ENCODE peak calls at places on chromosome 15, in four cellular contexts. One of them, this sample, is unnamed.

GRCh38 chr15:58378241-58379085 is 53.3 kb upstream of the LIPC start:
- DNase-seq in HL-60: no peak
- DNase-seq in K562: no peak
- DNase-seq in GM12878: no peak
- DNase-seq in this sample: no peak

GRCh38 chr15:47870956-47871625 is 153.8 kb downstream of the SEMA6D start:
- DNase-seq in HL-60: no peak
- DNase-seq in K562: no peak
- DNase-seq in GM12878: no peak
- DNase-seq in this sample: no peak

GRCh38 chr15:63380828-63381282 is 791 bp downstream of the CA12 start:
- DNase-seq in HL-60: no peak
- DNase-seq in K562: no peak
- DNase-seq in GM12878: no peak
- DNase-seq in this sample: no peak

GRCh38 chr15:88635343-88635742 is 3.5 kb upstream of the ISG20 start:
- DNase-seq in HL-60: no peak
- DNase-seq in K562: no peak
- DNase-seq in GM12878: no peak
- DNase-seq in this sample: no peak

GRCh38 chr15:68791431-68792283 is 29.0 kb downstream of the ANP32A start:
- DNase-seq in HL-60: peak; percentile 52
- DNase-seq in K562: no peak
- DNase-seq in GM12878: peak; percentile 87
- DNase-seq in this sample: peak; percentile 40

GRCh38 chr15:49644364-49644794 is 23.5 kb downstream of the DTWD1 start:
- DNase-seq in HL-60: no peak
- DNase-seq in K562: no peak
- DNase-seq in GM12878: no peak
- DNase-seq in this sample: no peak

GRCh38 chr15:78790027-78790426 is 21.2 kb downstream of the ADAMTS7 start:
- DNase-seq in HL-60: no peak
- DNase-seq in K562: no peak
- DNase-seq in GM12878: no peak
- DNase-seq in this sample: no peak

GRCh38 chr15:65846120-65846519 is 23.2 kb upstream of the RAB11A start:
- DNase-seq in HL-60: no peak
- DNase-seq in K562: no peak
- DNase-seq in GM12878: no peak
- DNase-seq in this sample: no peak

GRCh38 chr15:27258287-27258686 is 287.3 kb downstream of the GABRG3 start:
- DNase-seq in HL-60: no peak
- DNase-seq in K562: no peak
- DNase-seq in GM12878: no peak
- DNase-seq in this sample: no peak

GRCh38 chr15:52789008-52789600 is 1.0 kb downstream of the ONECUT1 start:
- DNase-seq in HL-60: no peak
- DNase-seq in K562: no peak
- DNase-seq in GM12878: no peak
- DNase-seq in this sample: no peak

GRCh38 chr15:69854521-69855171 is 243.1 kb downstream of the TLE3 start:
- DNase-seq in HL-60: no peak
- DNase-seq in K562: no peak
- DNase-seq in GM12878: no peak
- DNase-seq in this sample: no peak

GRCh38 chr15:62534996-62535395 is 369.9 kb upstream of the C2CD4B start:
- DNase-seq in HL-60: no peak
- DNase-seq in K562: no peak
- DNase-seq in GM12878: no peak
- DNase-seq in this sample: no peak

GRCh38 chr15:83300826-83301225 is 16.4 kb upstream of the BNC1 start:
- DNase-seq in HL-60: no peak
- DNase-seq in K562: no peak
- DNase-seq in GM12878: no peak
- DNase-seq in this sample: no peak

GRCh38 chr15:92074646-92075045 is 221.1 kb downstream of the SLCO3A1 start:
- DNase-seq in HL-60: no peak
- DNase-seq in K562: no peak
- DNase-seq in GM12878: no peak
- DNase-seq in this sample: no peak

GRCh38 chr15:59396211-59396610 is 23.5 kb upstream of the MYO1E start:
- DNase-seq in HL-60: no peak
- DNase-seq in K562: no peak
- DNase-seq in GM12878: no peak
- DNase-seq in this sample: no peak

GRCh38 chr15:78682693-78683410 is 41.8 kb upstream of the CHRNB4 start:
- DNase-seq in HL-60: no peak
- DNase-seq in K562: no peak
- DNase-seq in GM12878: no peak
- DNase-seq in this sample: no peak

GRCh38 chr15:72800819-72801481 is 17.4 kb upstream of the ADPGK start:
- DNase-seq in HL-60: no peak
- DNase-seq in K562: no peak
- DNase-seq in GM12878: no peak
- DNase-seq in this sample: no peak

GRCh38 chr15:58396181-58396580 is 35.6 kb upstream of the LIPC start:
- DNase-seq in HL-60: no peak
- DNase-seq in K562: no peak
- DNase-seq in GM12878: no peak
- DNase-seq in this sample: no peak

GRCh38 chr15:63015618-63016017 is 26.9 kb upstream of the TPM1 start:
- DNase-seq in HL-60: no peak
- DNase-seq in K562: no peak
- DNase-seq in GM12878: no peak
- DNase-seq in this sample: no peak

GRCh38 chr15:51499379-51499976 is 123.1 kb downstream of the DMXL2 start:
- DNase-seq in HL-60: peak; percentile 3
- DNase-seq in K562: peak; percentile 41
- DNase-seq in GM12878: no peak
- DNase-seq in this sample: peak; percentile 9

GRCh38 chr15:48389701-48390143 is 58.5 kb downstream of the DUT start:
- DNase-seq in HL-60: no peak
- DNase-seq in K562: no peak
- DNase-seq in GM12878: no peak
- DNase-seq in this sample: no peak

GRCh38 chr15:48710952-48711495 is 65.5 kb upstream of the FBN1 start:
- DNase-seq in HL-60: peak; percentile 74
- DNase-seq in K562: no peak
- DNase-seq in GM12878: no peak
- DNase-seq in this sample: no peak

GRCh38 chr15:71747128-71748083 is 62.9 kb upstream of the NR2E3 start:
- DNase-seq in HL-60: no peak
- DNase-seq in K562: no peak
- DNase-seq in GM12878: no peak
- DNase-seq in this sample: no peak

GRCh38 chr15:48759921-48760320 is 50.9 kb downstream of the CEP152 start:
- DNase-seq in HL-60: no peak
- DNase-seq in K562: no peak
- DNase-seq in GM12878: no peak
- DNase-seq in this sample: no peak

GRCh38 chr15:97196066-97197027 is 764.2 kb upstream of the ARRDC4 start:
- DNase-seq in HL-60: no peak
- DNase-seq in K562: no peak
- DNase-seq in GM12878: no peak
- DNase-seq in this sample: no peak

GRCh38 chr15:78730955-78731354 is 80.3 kb downstream of the ADAMTS7 start:
- DNase-seq in HL-60: no peak
- DNase-seq in K562: no peak
- DNase-seq in GM12878: no peak
- DNase-seq in this sample: no peak

GRCh38 chr15:92690370-92690769 is 34.8 kb upstream of the FAM174B start:
- DNase-seq in HL-60: no peak
- DNase-seq in K562: no peak
- DNase-seq in GM12878: no peak
- DNase-seq in this sample: no peak

GRCh38 chr15:81297147-81297572 is 26.8 kb downstream of the STARD5 start:
- DNase-seq in HL-60: no peak
- DNase-seq in K562: no peak
- DNase-seq in GM12878: no peak
- DNase-seq in this sample: no peak

GRCh38 chr15:74857082-74857655 is 14.2 kb upstream of the ULK3 start:
- DNase-seq in HL-60: no peak
- DNase-seq in K562: no peak
- DNase-seq in GM12878: peak; percentile 78
- DNase-seq in this sample: no peak

GRCh38 chr15:84961707-84962106 is 19.9 kb upstream of the PDE8A start:
- DNase-seq in HL-60: no peak
- DNase-seq in K562: no peak
- DNase-seq in GM12878: no peak
- DNase-seq in this sample: no peak

GRCh38 chr15:89457086-89457485 is 39.3 kb downstream of the RHCG start:
- DNase-seq in HL-60: peak; percentile 43
- DNase-seq in K562: peak; percentile 75
- DNase-seq in GM12878: no peak
- DNase-seq in this sample: peak; percentile 47

GRCh38 chr15:70259640-70260066 is 161.9 kb upstream of the TLE3 start:
- DNase-seq in HL-60: peak; percentile 12
- DNase-seq in K562: peak; percentile 39
- DNase-seq in GM12878: no peak
- DNase-seq in this sample: no peak

DNA sequence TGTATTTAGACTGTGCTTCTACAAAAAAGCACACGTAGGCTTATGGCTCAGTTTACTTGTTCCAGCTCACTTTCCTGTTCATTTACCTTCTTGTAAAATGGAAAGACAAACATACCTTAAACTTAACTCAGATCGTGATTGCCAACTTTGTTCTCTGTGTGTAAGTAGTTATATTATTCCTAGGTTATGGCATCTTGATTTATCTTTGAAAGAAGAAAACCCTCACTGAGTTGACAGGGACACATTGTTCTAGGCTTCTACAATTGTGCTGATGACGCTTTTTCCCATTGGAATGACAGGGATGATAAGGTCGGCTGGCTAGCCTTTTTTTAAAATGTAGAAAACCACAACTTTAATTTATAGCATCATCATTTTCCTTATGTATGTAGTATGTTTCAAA is 140.7 kb downstream of the IGF1R start:
- DNase-seq in HL-60: no peak
- DNase-seq in K562: no peak
- DNase-seq in GM12878: no peak
- DNase-seq in this sample: no peak
- TF ChIP-seq SPI1 in HL-60: no peak
- TF ChIP-seq SPI1 in K562: no peak
- TF ChIP-seq SPI1 in GM12878: no peak
- TF ChIP-seq SPI1 in this sample: no peak

GRCh38 chr15:67202991-67203390 is 51.5 kb downstream of the AAGAB start:
- DNase-seq in HL-60: no peak
- DNase-seq in K562: no peak
- DNase-seq in GM12878: no peak
- DNase-seq in this sample: no peak

GRCh38 chr15:67201136-67201535 is 53.3 kb downstream of the AAGAB start:
- DNase-seq in HL-60: peak; percentile 41
- DNase-seq in K562: no peak
- DNase-seq in GM12878: no peak
- DNase-seq in this sample: no peak

GRCh38 chr15:67199391-67199790 is 55.1 kb downstream of the AAGAB start:
- DNase-seq in HL-60: no peak
- DNase-seq in K562: no peak
- DNase-seq in GM12878: no peak
- DNase-seq in this sample: no peak

GRCh38 chr15:67199881-67200763 is 54.3 kb downstream of the AAGAB start:
- DNase-seq in HL-60: no peak
- DNase-seq in K562: no peak
- DNase-seq in GM12878: no peak
- DNase-seq in this sample: no peak

DNA sequence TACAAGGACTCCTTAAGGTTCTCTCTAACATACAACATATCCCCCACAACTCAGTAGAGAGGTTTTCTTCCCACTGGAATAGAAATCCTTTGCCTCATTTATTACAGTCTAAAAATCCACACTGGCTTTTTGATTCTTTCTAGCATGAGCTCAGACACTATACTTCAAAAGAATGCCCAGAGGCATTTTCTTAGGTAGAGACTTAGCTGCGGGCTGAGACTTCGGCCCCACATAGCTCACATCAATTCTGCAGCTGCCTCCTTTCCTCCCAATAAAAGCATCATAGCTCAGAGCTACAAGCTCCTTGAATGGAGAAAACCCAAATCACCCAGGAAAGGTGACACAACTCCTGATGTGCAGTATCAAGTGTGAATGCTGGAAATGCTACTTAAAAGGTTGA is 52.4 kb downstream of the AAGAB start:
- DNase-seq in HL-60: no peak
- DNase-seq in K562: no peak
- DNase-seq in GM12878: no peak
- DNase-seq in this sample: no peak
- TF ChIP-seq POLR2AphosphoS5 in HL-60: no peak
- TF ChIP-seq POLR2AphosphoS5 in K562: no peak
- TF ChIP-seq POLR2AphosphoS5 in GM12878: no peak
- TF ChIP-seq POLR2AphosphoS5 in this sample: no peak

DNA sequence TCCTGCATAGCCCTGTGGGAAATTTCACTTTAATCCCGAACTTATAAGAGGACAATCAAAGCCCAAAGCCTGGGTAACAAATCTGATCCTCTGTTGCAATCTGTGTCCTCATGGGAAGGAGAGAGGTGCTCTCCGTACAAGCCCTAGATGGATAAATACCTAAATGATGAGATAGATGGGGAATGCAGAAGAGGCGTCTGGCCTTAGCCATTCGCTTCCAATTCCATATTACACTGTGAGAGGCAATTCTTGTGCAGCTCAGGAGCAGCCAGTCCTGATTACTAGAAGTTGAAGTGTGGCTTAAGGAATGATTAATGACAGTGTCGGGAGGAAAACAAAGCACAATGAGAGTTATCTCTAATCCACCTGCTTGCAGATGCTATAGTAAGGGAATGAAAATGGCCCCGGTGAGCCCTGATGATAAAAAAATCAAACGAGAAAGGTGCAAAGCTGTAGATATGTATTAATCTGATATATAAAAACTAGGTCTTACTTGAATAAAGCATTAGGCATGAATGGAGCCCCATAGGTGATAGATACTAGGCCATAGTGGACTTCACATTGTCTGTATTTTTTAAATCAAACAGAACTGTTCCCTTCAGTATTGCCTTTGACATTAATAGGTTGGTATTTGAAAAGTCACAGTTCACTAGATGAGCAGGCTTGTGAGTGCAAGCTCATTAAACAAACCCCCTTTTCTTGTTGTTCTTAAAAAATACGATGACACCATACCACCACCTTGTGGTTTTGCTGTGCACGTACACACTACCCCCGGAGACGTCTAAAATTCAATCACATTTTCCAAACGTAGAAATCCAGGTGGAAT is 54.2 kb upstream of the TMCO5A start:
- DNase-seq in HL-60: no peak
- DNase-seq in K562: peak; percentile 16
- DNase-seq in GM12878: no peak
- DNase-seq in this sample: no peak
- TF ChIP-seq SPI1 in HL-60: no peak
- TF ChIP-seq SPI1 in K562: no peak
- TF ChIP-seq SPI1 in GM12878: no peak
- TF ChIP-seq SPI1 in this sample: no peak

GRCh38 chr15:36627566-36627965 is 48.1 kb downstream of the CDIN1 start:
- DNase-seq in HL-60: no peak
- DNase-seq in K562: no peak
- DNase-seq in GM12878: no peak
- DNase-seq in this sample: no peak

GRCh38 chr15:36626984-36627383 is 47.6 kb downstream of the CDIN1 start:
- DNase-seq in HL-60: no peak
- DNase-seq in K562: no peak
- DNase-seq in GM12878: no peak
- DNase-seq in this sample: no peak

GRCh38 chr15:36617529-36618196 is 38.2 kb downstream of the CDIN1 start:
- DNase-seq in HL-60: no peak
- DNase-seq in K562: no peak
- DNase-seq in GM12878: peak; percentile 59
- DNase-seq in this sample: peak; percentile 18

GRCh38 chr15:36622247-36622795 is 42.9 kb downstream of the CDIN1 start:
- DNase-seq in HL-60: no peak
- DNase-seq in K562: no peak
- DNase-seq in GM12878: no peak
- DNase-seq in this sample: no peak
- TF ChIP-seq POLR2AphosphoS5 in HL-60: no peak
- TF ChIP-seq POLR2AphosphoS5 in K562: no peak
- TF ChIP-seq POLR2AphosphoS5 in GM12878: no peak
- TF ChIP-seq POLR2AphosphoS5 in this sample: no peak

This sample was measured in GM12891.